ENCODE peak calls at places on chromosome 22, in six cellular contexts. D is A549, F is AG04450, A is heart left ventricle, M is transverse colon, P is OCI-LY7. L is an unnamed sample.

GRCh38 chr22:50544078-50544745 is 1.5 kb upstream of the KLHDC7B start:
- DNase-seq in D (peak; percentile 85), F (no peak), A (peak; percentile 84), M (peak; percentile 91), P (peak; percentile 66), L (no peak)

GRCh38 chr22:19169002-19169946 is 9.3 kb downstream of the SLC25A1 start:
- DNase-seq in D (no peak), F (no peak), A (no peak), M (no peak), P (no peak), L (no peak)

GRCh38 chr22:44167501-44167900 is 13.2 kb upstream of the PARVG start:
- DNase-seq in D (no peak), F (no peak), A (no peak), M (no peak), P (no peak), L (no peak)

GRCh38 chr22:19942886-19943664 is 1.5 kb upstream of the TXNRD2 start:
- DNase-seq in D (no peak), F (no peak), A (peak; percentile 42), M (no peak), P (peak; percentile 54), L (peak; percentile 80)

GRCh38 chr22:50341977-50342650 is 1.0 kb upstream of the PPP6R2 start:
- DNase-seq in D (peak; percentile 35), F (peak; percentile 61), A (peak; percentile 90), M (peak; percentile 92), P (peak; percentile 88), L (peak; percentile 63)

GRCh38 chr22:20552450-20552894 is 45.1 kb downstream of the MED15 start:
- DNase-seq in D (no peak), F (no peak), A (peak; percentile 95), M (peak; percentile 52), P (no peak), L (no peak)

GRCh38 chr22:41180926-41181325 is 24.2 kb upstream of the L3MBTL2 start:
- DNase-seq in D (no peak), F (no peak), A (no peak), M (no peak), P (no peak), L (no peak)

GRCh38 chr22:47202819-47203553 is 440.5 kb downstream of the TBC1D22A start:
- DNase-seq in D (no peak), F (no peak), A (no peak), M (no peak), P (no peak), L (no peak)

GRCh38 chr22:35835998-35836691 is 118.5 kb downstream of the APOL5 start:
- DNase-seq in D (peak; percentile 68), F (peak; percentile 52), A (peak; percentile 69), M (peak; percentile 38), P (no peak), L (peak; percentile 83)

GRCh38 chr22:41862530-41863266 is 29.8 kb downstream of the SREBF2 start:
- DNase-seq in D (no peak), F (no peak), A (no peak), M (no peak), P (peak; percentile 34), L (no peak)

GRCh38 chr22:50140615-50141014 is 29.9 kb upstream of the PANX2 start:
- DNase-seq in D (no peak), F (no peak), A (no peak), M (no peak), P (no peak), L (no peak)

GRCh38 chr22:48104102-48104738 is 1341.8 kb downstream of the TBC1D22A start:
- DNase-seq in D (no peak), F (no peak), A (no peak), M (no peak), P (no peak), L (no peak)

GRCh38 chr22:35191412-35191811 is 65.9 kb upstream of the HMGXB4 start:
- DNase-seq in D (no peak), F (no peak), A (no peak), M (no peak), P (no peak), L (peak; percentile 9)

GRCh38 chr22:35209203-35209602 is 48.1 kb upstream of the HMGXB4 start:
- DNase-seq in D (no peak), F (no peak), A (no peak), M (no peak), P (no peak), L (no peak)

GRCh38 chr22:30212363-30212995 is 34.1 kb downstream of the LIF start:
- DNase-seq in D (peak; percentile 81), F (peak; percentile 70), A (peak; percentile 69), M (peak; percentile 29), P (no peak), L (peak; percentile 95)

GRCh38 chr22:30208631-30209603 is 37.6 kb downstream of the LIF start:
- DNase-seq in D (no peak), F (peak; percentile 86), A (peak; percentile 84), M (peak; percentile 38), P (no peak), L (no peak)

GRCh38 chr22:30211124-30211820 is 35.3 kb downstream of the LIF start:
- DNase-seq in D (no peak), F (no peak), A (no peak), M (no peak), P (no peak), L (no peak)

GRCh38 chr22:30209642-30210041 is 36.9 kb downstream of the LIF start:
- DNase-seq in D (no peak), F (no peak), A (no peak), M (no peak), P (no peak), L (no peak)

GRCh38 chr22:30210235-30210831 is 36.2 kb downstream of the LIF start:
- DNase-seq in D (peak; percentile 68), F (no peak), A (no peak), M (no peak), P (no peak), L (no peak)
- H3K4me3 ChIP-seq in D (no peak overlapping the region), F (no peak overlapping the region), A (no peak overlapping the region), M (no peak overlapping the region), P (no peak overlapping the region), L (no peak overlapping the region)

GRCh38 chr22:27935897-27936296 is 16.8 kb upstream of the PITPNB start:
- DNase-seq in D (no peak), F (no peak), A (no peak), M (no peak), P (no peak), L (no peak)
- TF ChIP-seq CTCF in D (no peak), F (no peak), A (no peak), M (no peak), P (no peak), L (no peak)

GRCh38 chr22:39528681-39529486 is 3.7 kb downstream of the RPS19BP1 start:
- DNase-seq in D (peak; percentile 53), F (peak; percentile 84), A (peak; percentile 93), M (peak; percentile 95), P (peak; percentile 96), L (peak; percentile 85)
- H3K4me3 ChIP-seq in D (no peak overlapping the region), F (peak overlapping the region; percentile 29), A (peak overlapping the region; percentile 33), M (no peak overlapping the region), P (peak overlapping the region; percentile 97), L (no peak overlapping the region)

DNA sequence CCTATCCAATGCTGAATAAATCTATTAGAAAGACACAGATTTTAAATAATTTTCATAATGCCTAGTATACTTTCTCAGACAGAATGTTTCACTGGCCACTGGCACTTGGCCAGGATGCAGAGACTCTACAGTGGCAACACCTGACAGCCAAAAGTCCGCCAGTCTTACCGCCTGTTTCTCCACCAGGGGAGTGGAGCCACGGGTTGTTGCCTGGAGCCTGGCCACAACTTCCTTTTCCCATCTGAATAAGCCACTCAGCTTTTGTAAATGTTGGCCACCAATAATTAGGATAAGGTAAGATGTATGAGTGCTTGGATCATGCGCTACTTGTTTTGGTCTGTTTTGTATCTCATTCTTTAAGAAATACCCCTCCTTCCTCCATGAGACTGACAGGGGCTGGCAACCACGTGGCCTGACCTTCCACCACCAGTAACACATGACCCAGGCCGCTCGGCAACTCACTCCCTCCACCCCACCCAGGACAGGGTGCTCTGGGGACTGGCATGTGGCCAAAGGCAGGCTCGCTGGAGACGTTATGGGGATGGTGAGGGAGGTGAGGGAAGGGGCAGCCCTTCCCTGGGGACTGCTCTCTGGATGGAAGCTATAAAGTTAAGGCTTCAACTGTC is 93.0 kb upstream of the BID start:
- DNase-seq in D (no peak), F (no peak), A (peak; percentile 87), M (peak; percentile 86), P (no peak), L (no peak)
- TF ChIP-seq CTCF in D (no peak), F (no peak), A (no peak), M (peak; percentile 26), P (no peak), L (no peak)

GRCh38 chr22:25110846-25111578 is 88.6 kb upstream of the CRYBB3 start:
- DNase-seq in D (peak; percentile 50), F (peak; percentile 29), A (peak; percentile 65), M (peak; percentile 68), P (no peak), L (peak; percentile 43)

GRCh38 chr22:25111579-25112517 is 87.8 kb upstream of the CRYBB3 start:
- DNase-seq in D (no peak), F (no peak), A (peak; percentile 42), M (peak; percentile 71), P (no peak), L (no peak)

GRCh38 chr22:25109878-25110595 is 89.6 kb upstream of the CRYBB3 start:
- DNase-seq in D (no peak), F (no peak), A (no peak), M (no peak), P (no peak), L (no peak)

GRCh38 chr22:25112538-25113253 is 87.0 kb upstream of the CRYBB3 start:
- DNase-seq in D (no peak), F (no peak), A (no peak), M (no peak), P (no peak), L (no peak)

GRCh38 chr22:25110596-25110845 is 89.1 kb upstream of the CRYBB3 start:
- DNase-seq in D (peak; percentile 87), F (no peak), A (no peak), M (no peak), P (no peak), L (peak; percentile 1)
- H3K4me3 ChIP-seq in D (peak overlapping the region; percentile 75), F (peak overlapping the region; percentile 55), A (peak overlapping the region; percentile 65), M (no peak overlapping the region), P (no peak overlapping the region), L (peak overlapping the region; percentile 44)

DNA sequence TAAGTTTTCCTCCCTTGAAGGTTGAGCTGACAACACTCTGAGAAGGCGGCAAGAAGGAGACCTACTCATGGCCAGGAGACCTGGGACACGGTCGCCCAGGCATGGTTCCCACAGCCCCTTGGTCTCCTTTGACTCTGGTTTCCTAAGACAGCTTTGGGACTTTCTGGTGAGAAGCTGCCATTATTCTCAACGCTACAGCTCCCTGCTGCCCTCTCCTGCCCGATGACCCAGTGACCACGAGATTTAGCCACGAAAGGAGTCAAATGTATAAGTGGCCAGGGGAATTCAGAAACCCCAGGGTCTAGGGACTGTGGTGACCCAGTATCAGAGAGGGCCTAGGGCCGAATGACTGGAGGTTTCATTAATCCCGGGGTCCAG is 696 bp upstream of the SDF2L1 start:
- DNase-seq in D (peak; percentile 64), F (no peak), A (no peak), M (peak; percentile 54), P (no peak), L (no peak)
- TF ChIP-seq CTCF in D (peak; percentile 56), F (peak; percentile 60), A (peak; percentile 26), M (peak; percentile 31), P (no peak), L (peak; percentile 51)

DNA sequence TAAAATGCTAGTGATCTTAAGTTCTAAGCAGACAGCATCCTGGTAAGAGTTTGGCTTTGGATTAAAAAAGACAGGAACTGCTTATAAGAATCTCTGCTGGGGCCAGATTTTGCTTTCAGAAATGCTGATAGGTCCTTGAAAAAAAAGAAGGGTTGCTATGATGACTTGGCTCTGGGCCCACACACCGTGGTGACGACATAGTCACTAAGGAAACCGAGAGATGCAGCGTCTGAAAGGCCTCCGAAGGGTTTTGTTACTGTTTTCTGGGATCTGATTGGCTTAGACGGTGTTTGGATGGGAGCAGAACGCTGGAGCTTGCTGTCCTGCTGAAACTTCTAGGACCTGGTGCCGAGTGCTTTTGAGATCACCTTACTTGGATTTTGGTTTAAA is 8.4 kb downstream of the FAM118A start:
- DNase-seq in D (no peak), F (peak; percentile 89), A (peak; percentile 84), M (peak; percentile 84), P (peak; percentile 34), L (peak; percentile 90)
- H3K4me3 ChIP-seq in D (no peak overlapping the region), F (peak overlapping the region; percentile 17), A (peak overlapping the region; percentile 31), M (no peak overlapping the region), P (peak overlapping the region; percentile 25), L (no peak overlapping the region)

L was measured in astrocyte of the cerebellum.